ENCODE peak calls at places on chromosomes 7 and 10, in eight cellular contexts. K is stimulated activated naive CD8-positive, alpha-beta T cell treated with anti-CD3 and anti-CD28 coated beads, Interleukin-15, amount 100 ng/mL, for 72 hours; Y is stimulated activated CD8-positive, alpha-beta memory T cell treated with anti-CD3 and anti-CD28 coated beads, Interleukin-4, amount 100 ng/mL, for 1 hour; R is activated effector memory CD4-positive, alpha-beta T cell treated with anti-CD3 and anti-CD28 coated beads, Interleukin-2, amount 50 U/mL, for 16 hours; H is cardiac muscle cell; M is stimulated activated CD4-positive, alpha-beta T cell treated with anti-CD3 and anti-CD28 coated beads, Interleukin-2, amount 100 ng/mL, for 24 hours; Z is activated gamma-delta T cell treated with anti-CD3 and anti-CD28 coated beads, Interleukin-2, amount 50 U/mL, for 16 hours; D is SJSA1. A is an unnamed sample.

GRCh38 chr10:110637558-110638053 is 6.5 kb upstream of the RBM20 start:
- DNase-seq in K (no peak), Y (no peak), M (no peak), R (no peak), H (no peak), D (no peak), Z (no peak), A (no peak)

GRCh38 chr7:2639151-2639993 is 7.6 kb downstream of the TTYH3 start:
- DNase-seq in M (no peak), K (no peak), D (no peak), Y (no peak), R (no peak), Z (no peak), H (no peak), A (no peak)

GRCh38 chr10:113552723-113553122 is at the start of gene HABP2:
- DNase-seq in R (no peak), K (no peak), Y (no peak), M (no peak), D (no peak), Z (no peak), H (no peak), A (no peak)

GRCh38 chr7:106568680-106569499 is 92.1 kb downstream of the CCDC71L start:
- DNase-seq in Z (no peak), M (no peak), H (peak), K (peak), R (no peak), Y (no peak), D (no peak), A (peak)

GRCh38 chr10:70890917-70891431 is 2.6 kb upstream of the PCBD1 start:
- DNase-seq in Y (no peak), H (peak), R (no peak), Z (no peak), M (no peak), K (no peak), D (no peak), A (no peak)

GRCh38 chr10:119409906-119410305 is 132.6 kb downstream of the RGS10 start:
- DNase-seq in H (peak), Z (no peak), Y (no peak), D (no peak), M (no peak), K (no peak), R (no peak), A (no peak)

GRCh38 chr7:98687331-98687863 is 70.3 kb downstream of the NPTX2 start:
- DNase-seq in R (no peak), Y (no peak), H (no peak), D (no peak), M (no peak), K (no peak), Z (no peak), A (no peak)

GRCh38 chr10:10589540-10589939 is 428.1 kb upstream of the CELF2 start:
- DNase-seq in R (no peak), D (no peak), M (peak), K (peak), H (peak), Z (no peak), Y (no peak), A (no peak)

GRCh38 chr7:112540839-112541577 is 60.2 kb downstream of the LSMEM1 start:
- DNase-seq in H (no peak), R (no peak), Z (no peak), M (no peak), K (no peak), Y (no peak), D (no peak), A (no peak)

GRCh38 chr7:17406756-17407155 is 108.3 kb downstream of the AHR start:
- DNase-seq in K (no peak), Y (no peak), M (no peak), R (no peak), D (no peak), Z (no peak), H (peak), A (no peak)

GRCh38 chr10:15817407-15818046 is 42.8 kb downstream of the MINDY3 start:
- DNase-seq in Z (no peak), H (peak), M (no peak), K (no peak), R (no peak), D (no peak), Y (no peak), A (no peak)

GRCh38 chr10:112738586-112739218 is 211.3 kb upstream of the TCF7L2 start:
- DNase-seq in R (no peak), Z (no peak), M (no peak), Y (no peak), H (peak), K (no peak), D (no peak), A (no peak)

GRCh38 chr7:37118029-37118428 is 330.6 kb downstream of the ELMO1 start:
- DNase-seq in H (no peak), Z (no peak), Y (no peak), R (no peak), K (no peak), M (no peak), D (no peak), A (no peak)

A was measured in amniotic stem cell.